ENCODE peak calls at places on chromosomes 13 and 19, in nine cellular contexts. One of them, this sample, is unnamed.

GRCh38 chr19:55543567-55543966 is 1.8 kb downstream of the SBK3 start:
- DNase-seq in uterus: no peak
- DNase-seq in CD4-positive, CD25-positive, alpha-beta regulatory T cell: no peak
- DNase-seq in left ventricle myocardium inferior: no peak
- DNase-seq in thoracic aorta: no peak
- DNase-seq in effector memory CD4-positive, alpha-beta T cell: no peak
- DNase-seq in psoas muscle: no peak
- DNase-seq in body of pancreas: no peak
- DNase-seq in astrocyte: no peak
- DNase-seq in this sample: no peak

GRCh38 chr13:93066187-93066586 is 160.4 kb upstream of the GPC6 start:
- DNase-seq in left ventricle myocardium inferior: no peak
- DNase-seq in body of pancreas: no peak
- DNase-seq in uterus: no peak
- DNase-seq in thoracic aorta: no peak
- DNase-seq in CD4-positive, CD25-positive, alpha-beta regulatory T cell: no peak
- DNase-seq in effector memory CD4-positive, alpha-beta T cell: no peak
- DNase-seq in psoas muscle: no peak
- DNase-seq in astrocyte: peak; percentile 94
- DNase-seq in this sample: no peak

GRCh38 chr19:10503002-10503789 is at the start of gene KEAP1:
- DNase-seq in effector memory CD4-positive, alpha-beta T cell: no peak
- DNase-seq in left ventricle myocardium inferior: peak; percentile 45
- DNase-seq in astrocyte: no peak
- DNase-seq in body of pancreas: peak; percentile 56
- DNase-seq in psoas muscle: no peak
- DNase-seq in uterus: peak; percentile 39
- DNase-seq in thoracic aorta: no peak
- DNase-seq in CD4-positive, CD25-positive, alpha-beta regulatory T cell: peak; percentile 38
- DNase-seq in this sample: peak; percentile 79

GRCh38 chr13:97068146-97068545 is 73.9 kb upstream of the OXGR1 start:
- DNase-seq in uterus: no peak
- DNase-seq in effector memory CD4-positive, alpha-beta T cell: no peak
- DNase-seq in left ventricle myocardium inferior: no peak
- DNase-seq in body of pancreas: no peak
- DNase-seq in CD4-positive, CD25-positive, alpha-beta regulatory T cell: no peak
- DNase-seq in psoas muscle: no peak
- DNase-seq in astrocyte: peak; percentile 2
- DNase-seq in thoracic aorta: no peak
- DNase-seq in this sample: no peak

GRCh38 chr13:58721273-58721672 is 1089.7 kb downstream of the PCDH17 start:
- DNase-seq in body of pancreas: no peak
- DNase-seq in CD4-positive, CD25-positive, alpha-beta regulatory T cell: no peak
- DNase-seq in thoracic aorta: no peak
- DNase-seq in left ventricle myocardium inferior: no peak
- DNase-seq in uterus: no peak
- DNase-seq in effector memory CD4-positive, alpha-beta T cell: no peak
- DNase-seq in astrocyte: no peak
- DNase-seq in psoas muscle: no peak
- DNase-seq in this sample: no peak

GRCh38 chr19:51830263-51830662 is 35.3 kb downstream of the FPR3 start:
- DNase-seq in psoas muscle: no peak
- DNase-seq in left ventricle myocardium inferior: no peak
- DNase-seq in thoracic aorta: no peak
- DNase-seq in effector memory CD4-positive, alpha-beta T cell: no peak
- DNase-seq in body of pancreas: no peak
- DNase-seq in CD4-positive, CD25-positive, alpha-beta regulatory T cell: no peak
- DNase-seq in uterus: no peak
- DNase-seq in astrocyte: no peak
- DNase-seq in this sample: no peak

GRCh38 chr19:42306646-42307045 is 4.2 kb upstream of the PAFAH1B3 start:
- DNase-seq in body of pancreas: no peak
- DNase-seq in thoracic aorta: no peak
- DNase-seq in uterus: no peak
- DNase-seq in left ventricle myocardium inferior: no peak
- DNase-seq in psoas muscle: no peak
- DNase-seq in astrocyte: no peak
- DNase-seq in effector memory CD4-positive, alpha-beta T cell: no peak
- DNase-seq in CD4-positive, CD25-positive, alpha-beta regulatory T cell: no peak
- DNase-seq in this sample: no peak

GRCh38 chr19:45177817-45178261 is at the start of gene TRAPPC6A:
- DNase-seq in left ventricle myocardium inferior: no peak
- DNase-seq in psoas muscle: no peak
- DNase-seq in uterus: no peak
- DNase-seq in CD4-positive, CD25-positive, alpha-beta regulatory T cell: no peak
- DNase-seq in body of pancreas: no peak
- DNase-seq in astrocyte: peak; percentile 62
- DNase-seq in effector memory CD4-positive, alpha-beta T cell: no peak
- DNase-seq in thoracic aorta: no peak
- DNase-seq in this sample: no peak

GRCh38 chr13:72545030-72545719 is 182.3 kb downstream of the MZT1 start:
- DNase-seq in astrocyte: no peak
- DNase-seq in thoracic aorta: no peak
- DNase-seq in CD4-positive, CD25-positive, alpha-beta regulatory T cell: no peak
- DNase-seq in left ventricle myocardium inferior: no peak
- DNase-seq in uterus: no peak
- DNase-seq in body of pancreas: no peak
- DNase-seq in psoas muscle: no peak
- DNase-seq in effector memory CD4-positive, alpha-beta T cell: no peak
- DNase-seq in this sample: no peak
- H3K9me3 ChIP-seq in astrocyte: no peaks in the 10 kb centered on the region
- H3K9me3 ChIP-seq in thoracic aorta: no peaks in the 10 kb centered on the region
- H3K9me3 ChIP-seq in CD4-positive, CD25-positive, alpha-beta regulatory T cell: no peaks in the 10 kb centered on the region
- H3K9me3 ChIP-seq in left ventricle myocardium inferior: no peaks in the 10 kb centered on the region
- H3K9me3 ChIP-seq in uterus: no peaks in the 10 kb centered on the region
- H3K9me3 ChIP-seq in body of pancreas: no peaks in the 10 kb centered on the region
- H3K9me3 ChIP-seq in psoas muscle: no peaks in the 10 kb centered on the region
- H3K9me3 ChIP-seq in effector memory CD4-positive, alpha-beta T cell: no peaks in the 10 kb centered on the region
- H3K9me3 ChIP-seq in this sample: no peaks in the 10 kb centered on the region

DNA sequence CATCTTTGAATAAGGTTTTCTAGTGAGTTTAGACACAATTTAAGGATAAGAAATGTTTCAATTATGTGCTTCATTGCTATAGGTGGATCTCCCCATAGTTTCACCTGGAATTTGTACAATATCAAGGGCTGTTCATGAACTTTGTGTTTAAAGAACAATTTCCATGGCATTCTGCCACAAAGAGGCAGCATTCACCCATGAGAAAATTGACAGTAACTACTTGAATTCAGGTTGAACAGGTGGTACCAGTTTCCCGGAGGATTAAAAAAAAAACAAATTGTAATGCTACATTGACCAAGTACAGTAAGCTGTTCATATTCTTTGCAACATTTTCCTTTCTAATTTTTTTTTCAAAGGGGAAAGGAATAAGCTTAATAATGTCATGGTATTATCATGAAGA is 9.1 kb downstream of the SLITRK5 start:
- DNase-seq in CD4-positive, CD25-positive, alpha-beta regulatory T cell: no peak
- DNase-seq in uterus: no peak
- DNase-seq in left ventricle myocardium inferior: no peak
- DNase-seq in body of pancreas: no peak
- DNase-seq in thoracic aorta: no peak
- DNase-seq in effector memory CD4-positive, alpha-beta T cell: no peak
- DNase-seq in psoas muscle: no peak
- DNase-seq in astrocyte: no peak
- DNase-seq in this sample: no peak
- H3K4me1 ChIP-seq in CD4-positive, CD25-positive, alpha-beta regulatory T cell: no peaks in the 10 kb centered on the region
- H3K4me1 ChIP-seq in uterus: peaks cover 9% of the 10 kb centered on the region
- H3K4me1 ChIP-seq in left ventricle myocardium inferior: peaks cover 17% of the 10 kb centered on the region
- H3K4me1 ChIP-seq in body of pancreas: peaks cover 15% of the 10 kb centered on the region
- H3K4me1 ChIP-seq in thoracic aorta: no peaks in the 10 kb centered on the region
- H3K4me1 ChIP-seq in effector memory CD4-positive, alpha-beta T cell: no peaks in the 10 kb centered on the region
- H3K4me1 ChIP-seq in psoas muscle: no peaks in the 10 kb centered on the region
- H3K4me1 ChIP-seq in astrocyte: peaks cover 8% of the 10 kb centered on the region
- H3K4me1 ChIP-seq in this sample: peaks cover 3% of the 10 kb centered on the region

GRCh38 chr19:40283414-40284250 is 1.5 kb downstream of the AKT2 start:
- DNase-seq in thoracic aorta: no peak
- DNase-seq in effector memory CD4-positive, alpha-beta T cell: no peak
- DNase-seq in astrocyte: no peak
- DNase-seq in uterus: no peak
- DNase-seq in body of pancreas: peak; percentile 77
- DNase-seq in left ventricle myocardium inferior: no peak
- DNase-seq in CD4-positive, CD25-positive, alpha-beta regulatory T cell: no peak
- DNase-seq in psoas muscle: no peak
- DNase-seq in this sample: no peak
- H3K9me3 ChIP-seq in thoracic aorta: no peaks in the 10 kb centered on the region
- H3K9me3 ChIP-seq in effector memory CD4-positive, alpha-beta T cell: no peaks in the 10 kb centered on the region
- H3K9me3 ChIP-seq in astrocyte: no peaks in the 10 kb centered on the region
- H3K9me3 ChIP-seq in uterus: no peaks in the 10 kb centered on the region
- H3K9me3 ChIP-seq in body of pancreas: no peaks in the 10 kb centered on the region
- H3K9me3 ChIP-seq in left ventricle myocardium inferior: no peaks in the 10 kb centered on the region
- H3K9me3 ChIP-seq in CD4-positive, CD25-positive, alpha-beta regulatory T cell: no peaks in the 10 kb centered on the region
- H3K9me3 ChIP-seq in psoas muscle: no peaks in the 10 kb centered on the region
- H3K9me3 ChIP-seq in this sample: no peaks in the 10 kb centered on the region

DNA sequence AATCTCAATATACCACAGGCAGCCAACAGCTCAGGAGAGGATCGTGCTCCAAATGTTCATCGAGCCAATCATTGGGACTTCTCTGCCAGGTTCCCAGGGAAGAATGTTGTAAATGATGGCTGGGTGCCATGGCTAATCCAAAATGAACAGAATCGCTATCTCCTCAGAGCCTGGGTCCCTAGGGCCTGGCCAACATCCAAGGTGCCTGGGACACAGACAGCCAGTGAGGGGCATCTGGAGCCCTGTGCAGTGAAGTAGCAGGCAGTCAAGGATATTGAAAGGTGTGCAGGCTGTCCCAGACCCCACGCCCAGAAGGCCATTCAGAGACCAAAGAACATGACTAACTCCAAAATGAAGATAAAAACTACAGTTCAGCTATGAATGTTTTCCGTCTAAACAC is 37.7 kb downstream of the BRD4 start:
- DNase-seq in effector memory CD4-positive, alpha-beta T cell: no peak
- DNase-seq in astrocyte: no peak
- DNase-seq in thoracic aorta: no peak
- DNase-seq in CD4-positive, CD25-positive, alpha-beta regulatory T cell: no peak
- DNase-seq in uterus: no peak
- DNase-seq in left ventricle myocardium inferior: peak; percentile 66
- DNase-seq in psoas muscle: no peak
- DNase-seq in body of pancreas: no peak
- DNase-seq in this sample: peak; percentile 44
- H3K4me1 ChIP-seq in effector memory CD4-positive, alpha-beta T cell: peaks cover 84% of the 10 kb centered on the region
- H3K4me1 ChIP-seq in astrocyte: peaks cover 51% of the 10 kb centered on the region
- H3K4me1 ChIP-seq in thoracic aorta: peaks cover 100% of the 10 kb centered on the region
- H3K4me1 ChIP-seq in CD4-positive, CD25-positive, alpha-beta regulatory T cell: peaks cover 98% of the 10 kb centered on the region
- H3K4me1 ChIP-seq in uterus: peaks cover 26% of the 10 kb centered on the region
- H3K4me1 ChIP-seq in left ventricle myocardium inferior: peaks cover 100% of the 10 kb centered on the region
- H3K4me1 ChIP-seq in psoas muscle: peaks cover 99% of the 10 kb centered on the region
- H3K4me1 ChIP-seq in body of pancreas: peaks cover 87% of the 10 kb centered on the region
- H3K4me1 ChIP-seq in this sample: peaks cover 57% of the 10 kb centered on the region

GRCh38 chr13:104534847-104535246 is 1468.6 kb upstream of the SLC10A2 start:
- DNase-seq in psoas muscle: no peak
- DNase-seq in uterus: no peak
- DNase-seq in CD4-positive, CD25-positive, alpha-beta regulatory T cell: no peak
- DNase-seq in body of pancreas: no peak
- DNase-seq in thoracic aorta: no peak
- DNase-seq in left ventricle myocardium inferior: no peak
- DNase-seq in astrocyte: no peak
- DNase-seq in effector memory CD4-positive, alpha-beta T cell: no peak
- DNase-seq in this sample: no peak
- H3K9me3 ChIP-seq in psoas muscle: no peaks in the 10 kb centered on the region
- H3K9me3 ChIP-seq in uterus: no peaks in the 10 kb centered on the region
- H3K9me3 ChIP-seq in CD4-positive, CD25-positive, alpha-beta regulatory T cell: peaks cover 4% of the 10 kb centered on the region
- H3K9me3 ChIP-seq in body of pancreas: no peaks in the 10 kb centered on the region
- H3K9me3 ChIP-seq in thoracic aorta: no peaks in the 10 kb centered on the region
- H3K9me3 ChIP-seq in left ventricle myocardium inferior: no peaks in the 10 kb centered on the region
- H3K9me3 ChIP-seq in astrocyte: no peaks in the 10 kb centered on the region
- H3K9me3 ChIP-seq in effector memory CD4-positive, alpha-beta T cell: no peaks in the 10 kb centered on the region
- H3K9me3 ChIP-seq in this sample: no peaks in the 10 kb centered on the region

GRCh38 chr19:19459707-19460251 is 54.3 kb downstream of the GATAD2A start:
- DNase-seq in uterus: no peak
- DNase-seq in psoas muscle: peak; percentile 50
- DNase-seq in thoracic aorta: no peak
- DNase-seq in effector memory CD4-positive, alpha-beta T cell: peak; percentile 68
- DNase-seq in body of pancreas: peak; percentile 35
- DNase-seq in left ventricle myocardium inferior: peak; percentile 46
- DNase-seq in astrocyte: peak; percentile 64
- DNase-seq in CD4-positive, CD25-positive, alpha-beta regulatory T cell: peak; percentile 90
- DNase-seq in this sample: no peak

GRCh38 chr19:19459099-19459498 is 53.6 kb downstream of the GATAD2A start:
- DNase-seq in thoracic aorta: no peak
- DNase-seq in CD4-positive, CD25-positive, alpha-beta regulatory T cell: peak; percentile 79
- DNase-seq in left ventricle myocardium inferior: no peak
- DNase-seq in astrocyte: peak; percentile 25
- DNase-seq in psoas muscle: no peak
- DNase-seq in body of pancreas: no peak
- DNase-seq in effector memory CD4-positive, alpha-beta T cell: no peak
- DNase-seq in uterus: no peak
- DNase-seq in this sample: no peak

GRCh38 chr19:19461306-19461670 is 54.1 kb downstream of the TSSK6 start:
- DNase-seq in body of pancreas: no peak
- DNase-seq in thoracic aorta: no peak
- DNase-seq in left ventricle myocardium inferior: no peak
- DNase-seq in effector memory CD4-positive, alpha-beta T cell: no peak
- DNase-seq in CD4-positive, CD25-positive, alpha-beta regulatory T cell: no peak
- DNase-seq in psoas muscle: no peak
- DNase-seq in astrocyte: no peak
- DNase-seq in uterus: no peak
- DNase-seq in this sample: no peak

GRCh38 chr19:19460761-19461265 is 54.5 kb downstream of the TSSK6 start:
- DNase-seq in CD4-positive, CD25-positive, alpha-beta regulatory T cell: peak; percentile 84
- DNase-seq in psoas muscle: peak; percentile 71
- DNase-seq in astrocyte: no peak
- DNase-seq in effector memory CD4-positive, alpha-beta T cell: peak; percentile 40
- DNase-seq in uterus: peak; percentile 42
- DNase-seq in thoracic aorta: no peak
- DNase-seq in left ventricle myocardium inferior: peak; percentile 69
- DNase-seq in body of pancreas: peak; percentile 29
- DNase-seq in this sample: peak; percentile 86

DNA sequence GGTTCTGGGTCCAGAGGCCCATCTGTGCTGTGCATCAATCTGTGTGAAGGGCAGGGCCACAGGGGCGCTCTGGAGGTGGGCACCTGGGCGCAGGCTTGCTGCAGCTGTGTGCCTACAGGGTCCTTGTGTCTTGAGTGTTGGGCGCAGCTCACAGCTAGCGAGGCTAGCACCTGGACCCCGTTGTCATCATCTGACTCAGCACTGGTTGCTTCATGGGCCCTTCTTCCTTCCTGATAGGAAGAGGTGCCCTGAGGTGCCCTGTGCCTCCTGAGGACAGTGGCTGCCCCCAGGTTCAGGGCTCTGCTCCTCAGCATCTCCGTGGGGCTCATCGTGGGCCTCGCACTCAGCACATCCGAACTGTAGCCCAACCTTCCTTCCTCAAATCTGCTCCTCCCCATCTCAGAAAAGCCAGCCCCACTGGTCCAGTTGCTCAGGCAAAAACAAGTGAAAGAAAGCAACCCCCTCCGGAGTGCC is 54.8 kb downstream of the GATAD2A start:
- DNase-seq in CD4-positive, CD25-positive, alpha-beta regulatory T cell: peak; percentile 63
- DNase-seq in uterus: no peak
- DNase-seq in thoracic aorta: no peak
- DNase-seq in astrocyte: no peak
- DNase-seq in effector memory CD4-positive, alpha-beta T cell: peak; percentile 23
- DNase-seq in left ventricle myocardium inferior: no peak
- DNase-seq in body of pancreas: no peak
- DNase-seq in psoas muscle: no peak
- DNase-seq in this sample: no peak
- H3K4me1 ChIP-seq in CD4-positive, CD25-positive, alpha-beta regulatory T cell: peaks cover 79% of the 10 kb centered on the region
- H3K4me1 ChIP-seq in uterus: peaks cover 27% of the 10 kb centered on the region
- H3K4me1 ChIP-seq in thoracic aorta: peaks cover 72% of the 10 kb centered on the region
- H3K4me1 ChIP-seq in astrocyte: peaks cover 65% of the 10 kb centered on the region
- H3K4me1 ChIP-seq in effector memory CD4-positive, alpha-beta T cell: peaks cover 74% of the 10 kb centered on the region
- H3K4me1 ChIP-seq in left ventricle myocardium inferior: peaks cover 82% of the 10 kb centered on the region
- H3K4me1 ChIP-seq in body of pancreas: peaks cover 68% of the 10 kb centered on the region
- H3K4me1 ChIP-seq in psoas muscle: peaks cover 78% of the 10 kb centered on the region
- H3K4me1 ChIP-seq in this sample: peaks cover 44% of the 10 kb centered on the region